ENCODE peak calls at places on chromosome 12, in nine cellular contexts. K, Z, Y, P, O, V, L, U and D are unnamed samples.

GRCh38 chr12:84554199-84554723 is 358.3 kb downstream of the SLC6A15 start:
- DNase-seq in K (no peak), Z (no peak), Y (no peak), P (no peak), O (no peak), V (no peak), L (no peak), U (no peak), D (no peak)

GRCh38 chr12:125221602-125222001 is 156.4 kb downstream of the AACS start:
- DNase-seq in K (no peak), Z (no peak), Y (no peak), P (no peak), O (no peak), V (no peak), L (no peak), U (no peak), D (no peak)

GRCh38 chr12:95497031-95497430 is 23.1 kb downstream of the METAP2 start:
- DNase-seq in K (no peak), Z (no peak), Y (no peak), P (no peak), O (no peak), V (no peak), L (no peak), U (no peak), D (no peak)

GRCh38 chr12:130086777-130087176 is 75.5 kb upstream of the FZD10 start:
- DNase-seq in K (no peak), Z (no peak), Y (no peak), P (no peak), O (no peak), V (no peak), L (no peak), U (no peak), D (no peak)

GRCh38 chr12:71636704-71637115 is 26.9 kb downstream of the ZFC3H1 start:
- DNase-seq in K (peak; percentile 70), Z (no peak), Y (no peak), P (peak; percentile 80), O (no peak), V (peak; percentile 22), L (no peak), U (no peak), D (no peak)

GRCh38 chr12:80314741-80315140 is 129.3 kb upstream of the PTPRQ start:
- DNase-seq in K (no peak), Z (no peak), Y (no peak), P (no peak), O (no peak), V (no peak), L (no peak), U (no peak), D (no peak)

GRCh38 chr12:79925492-79925891 is 9.4 kb downstream of the PPP1R12A start:
- DNase-seq in K (no peak), Z (no peak), Y (no peak), P (no peak), O (no peak), V (no peak), L (no peak), U (no peak), D (no peak)

GRCh38 chr12:2958432-2959193 is 584 bp upstream of the TEAD4 start:
- DNase-seq in K (peak; percentile 59), Z (peak; percentile 86), Y (no peak), P (peak; percentile 8), O (no peak), V (peak; percentile 82), L (peak; percentile 1), U (no peak), D (no peak)